ENCODE peak calls at places on chromosomes 16 and 17, in eight cellular contexts. P is astrocyte of the spinal cord; N is AG09319; M is stimulated activated CD4-positive, alpha-beta T cell treated with anti-CD3 and anti-CD28 coated beads, Interleukin-12 subunit alpha, Interleukin-12 subunit beta, amount 100 ng/mL, for 4 hours; B is amygdala; O is neural progenitor cell; K is testis; A is WTC11. R is an unnamed sample.

GRCh38 chr17:40915721-40916256 is 21.7 kb downstream of the KRT23 start:
- DNase-seq in P (peak; percentile 61), N (no peak), M (no peak), B (no peak), O (no peak), K (no peak), A (no peak), R (no peak)

GRCh38 chr16:64089697-64090096 is 1032.2 kb downstream of the CDH11 start:
- DNase-seq in P (peak; percentile 27), N (no peak), M (no peak), B (no peak), O (peak; percentile 66), K (no peak), A (no peak), R (no peak)

GRCh38 chr16:51095114-51095872 is 55.8 kb downstream of the SALL1 start:
- DNase-seq in P (no peak), N (no peak), M (no peak), B (no peak), O (peak; percentile 49), K (no peak), A (no peak), R (no peak)

GRCh38 chr17:33464669-33465275 is 171.7 kb upstream of the ASIC2 start:
- DNase-seq in P (no peak), N (no peak), M (no peak), B (no peak), O (no peak), K (no peak), A (no peak), R (no peak)

GRCh38 chr17:62703776-62704380 is 76.4 kb downstream of the MRC2 start:
- DNase-seq in P (peak; percentile 60), N (no peak), M (peak; percentile 75), B (peak; percentile 83), O (peak; percentile 92), K (peak; percentile 78), A (peak; percentile 88), R (no peak)

GRCh38 chr16:58430718-58431117 is 38.4 kb downstream of the GINS3 start:
- DNase-seq in P (no peak), N (no peak), M (no peak), B (no peak), O (no peak), K (no peak), A (no peak), R (no peak)

GRCh38 chr16:70433456-70434103 is 5.3 kb downstream of the ST3GAL2 start:
- DNase-seq in P (peak; percentile 72), N (no peak), M (no peak), B (no peak), O (no peak), K (no peak), A (no peak), R (peak; percentile 29)

GRCh38 chr17:1043601-1044251 is 46.8 kb downstream of the TIMM22 start:
- DNase-seq in P (no peak), N (no peak), M (no peak), B (no peak), O (peak; percentile 73), K (peak; percentile 34), A (peak; percentile 54), R (no peak)

GRCh38 chr16:70257391-70257790 is 5.7 kb upstream of the EXOSC6 start:
- DNase-seq in P (no peak), N (no peak), M (no peak), B (no peak), O (no peak), K (no peak), A (no peak), R (no peak)

R was measured in astrocyte of the cerebellum.